ENCODE peak calls at places on chromosome 22, in eight cellular contexts. A is activated CD4-positive, alpha-beta T cell treated with anti-CD3 and anti-CD28 coated beads, Interleukin-2, amount 50 U/mL, for 1 hour; D is T47D; N is lower leg skin; G is nephron progenitor cell; C is iPS-NIHi11; F is stimulated activated CD4-positive, alpha-beta T cell treated with anti-CD3 and anti-CD28 coated beads, Interleukin-4, amount 100 ng/mL, for 48 hours; B is GM13977. L is an unnamed sample.
A peak's percentile ranks its signal among the peaks of the same experiment; 100 is the strongest.

GRCh38 chr22:50675553-50676199 is 3.1 kb downstream of the SHANK3 start:
- DNase-seq in A (no peak), D (no peak), N (no peak), G (no peak), C (peak; percentile 3), F (no peak), B (peak; percentile 29), L (no peak)

GRCh38 chr22:47850644-47851151 is 1088.2 kb downstream of the TBC1D22A start:
- DNase-seq in A (no peak), D (peak; percentile 9), N (no peak), G (peak; percentile 20), C (peak; percentile 29), F (no peak), B (no peak), L (no peak)

GRCh38 chr22:18065256-18065655 is 12.5 kb upstream of the PEX26 start:
- DNase-seq in A (no peak), D (no peak), N (no peak), G (no peak), C (peak; percentile 42), F (no peak), B (no peak), L (no peak)

GRCh38 chr22:46052801-46053562 is 76.0 kb upstream of the WNT7B start:
- DNase-seq in A (no peak), D (peak; percentile 87), N (peak; percentile 45), G (no peak), C (no peak), F (no peak), B (no peak), L (peak; percentile 24)

GRCh38 chr22:40654522-40655167 is 18.1 kb upstream of the MRTFA start:
- DNase-seq in A (no peak), D (no peak), N (no peak), G (no peak), C (peak; percentile 46), F (no peak), B (no peak), L (no peak)

GRCh38 chr22:50376064-50376747 is 33.1 kb downstream of the PPP6R2 start:
- DNase-seq in A (no peak), D (no peak), N (no peak), G (no peak), C (no peak), F (no peak), B (no peak), L (no peak)

GRCh38 chr22:35154937-35155387 is 89.0 kb downstream of the ISX start:
- DNase-seq in A (peak; percentile 1), D (peak; percentile 76), N (peak; percentile 15), G (peak; percentile 72), C (peak; percentile 77), F (no peak), B (peak; percentile 65), L (no peak)

GRCh38 chr22:18994780-18995711 is 59.0 kb upstream of the PRODH start:
- DNase-seq in A (no peak), D (no peak), N (no peak), G (peak; percentile 38), C (no peak), F (no peak), B (no peak), L (no peak)